ENCODE peak calls at places on chromosomes 16 and 17, in seven cellular contexts. O is H9, S is IMR-90, H is H1, G is mesendoderm, M is neuronal stem cell, E is trophoblast cell. Y is an unnamed sample.

GRCh38 chr16:87713469-87714229 is 52.1 kb downstream of the KLHDC4 start:
- DNase-seq in O (no peak), S (no peak), H (no peak), G (no peak), M (no peak), E (no peak), Y (no peak)

GRCh38 chr17:74361613-74362391 is at the start of gene BTBD17:
- DNase-seq in O (peak; percentile 95), S (no peak), H (no peak), G (peak; percentile 32), M (peak; percentile 91), E (peak; percentile 22), Y (no peak)

GRCh38 chr16:74748042-74748709 is 26.4 kb downstream of the FA2H start:
- DNase-seq in O (no peak), S (no peak), H (no peak), G (no peak), M (no peak), E (no peak), Y (no peak)

GRCh38 chr17:45394913-45395568 is 37.6 kb downstream of the ARHGAP27 start:
- DNase-seq in O (peak; percentile 95), S (peak; percentile 90), H (peak; percentile 72), G (peak; percentile 95), M (peak; percentile 78), E (peak; percentile 65), Y (peak; percentile 81)

GRCh38 chr17:429589-429988 is 77.0 kb upstream of the RPH3AL start:
- DNase-seq in O (no peak), S (no peak), H (no peak), G (no peak), M (no peak), E (no peak), Y (no peak)

GRCh38 chr17:2101448-2102257 is 46.8 kb downstream of the HIC1 start:
- DNase-seq in O (no peak), S (no peak), H (no peak), G (no peak), M (no peak), E (no peak), Y (no peak)

GRCh38 chr17:3773511-3773910 is 27.5 kb downstream of the ITGAE start:
- DNase-seq in O (no peak), S (peak; percentile 74), H (no peak), G (peak; percentile 41), M (no peak), E (no peak), Y (peak; percentile 49)

GRCh38 chr16:87918866-87919680 is 17.3 kb downstream of the CA5A start:
- DNase-seq in O (no peak), S (no peak), H (no peak), G (no peak), M (no peak), E (no peak), Y (no peak)

GRCh38 chr16:12287796-12288536 is 311.4 kb downstream of the SNX29 start:
- DNase-seq in O (no peak), S (no peak), H (no peak), G (no peak), M (no peak), E (no peak), Y (no peak)

GRCh38 chr17:8056232-8056975 is 17.5 kb downstream of the ALOX15B start:
- DNase-seq in O (no peak), S (peak; percentile 71), H (no peak), G (no peak), M (no peak), E (peak; percentile 44), Y (peak; percentile 95)

GRCh38 chr16:35752012-35752772 is 2292.8 kb downstream of the TP53TG3F start:
- DNase-seq in O (no peak), S (no peak), H (no peak), G (no peak), M (no peak), E (no peak), Y (no peak)

GRCh38 chr17:3904486-3904885 is 11.6 kb upstream of the CAMKK1 start:
- DNase-seq in O (no peak), S (no peak), H (no peak), G (no peak), M (no peak), E (no peak), Y (no peak)

GRCh38 chr17:5702951-5703510 is 118.7 kb upstream of the NLRP1 start:
- DNase-seq in O (peak; percentile 36), S (no peak), H (no peak), G (peak; percentile 80), M (no peak), E (no peak), Y (no peak)

GRCh38 chr16:12311309-12311708 is 334.8 kb downstream of the SNX29 start:
- DNase-seq in O (peak; percentile 77), S (no peak), H (peak; percentile 23), G (peak; percentile 73), M (no peak), E (no peak), Y (no peak)

GRCh38 chr17:80441133-80441578 is 26.2 kb downstream of the ENDOV start:
- DNase-seq in O (peak; percentile 88), S (peak; percentile 36), H (no peak), G (peak; percentile 73), M (peak; percentile 77), E (peak; percentile 69), Y (peak; percentile 64)

GRCh38 chr17:59804910-59805381 is 87.8 kb downstream of the TUBD1 start:
- DNase-seq in O (no peak), S (no peak), H (no peak), G (no peak), M (peak; percentile 14), E (peak; percentile 25), Y (no peak)

GRCh38 chr17:48871551-48872351 is 20.8 kb upstream of the ATP5MC1 start:
- DNase-seq in O (no peak), S (no peak), H (no peak), G (no peak), M (no peak), E (no peak), Y (peak; percentile 67)

GRCh38 chr16:774086-775001 is 13.8 kb downstream of the MSLN start:
- DNase-seq in O (no peak), S (no peak), H (no peak), G (no peak), M (no peak), E (no peak), Y (no peak)

GRCh38 chr17:15782809-15783208 is 50.7 kb downstream of the TBC1D26 start:
- DNase-seq in O (no peak), S (no peak), H (no peak), G (no peak), M (no peak), E (peak; percentile 15), Y (no peak)

GRCh38 chr17:50201226-50201854 is at the start of gene COL1A1:
- DNase-seq in O (peak; percentile 74), S (peak; percentile 90), H (no peak), G (peak; percentile 21), M (no peak), E (no peak), Y (peak; percentile 88)

GRCh38 chr16:15055141-15056053 is 477 bp downstream of the NTAN1 start:
- DNase-seq in O (no peak), S (peak; percentile 23), H (no peak), G (peak; percentile 71), M (no peak), E (peak; percentile 33), Y (peak; percentile 56)

GRCh38 chr16:84461504-84462295 is 42.8 kb downstream of the MEAK7 start:
- DNase-seq in O (peak; percentile 26), S (no peak), H (no peak), G (no peak), M (no peak), E (no peak), Y (no peak)

GRCh38 chr16:84234656-84235285 is 5.0 kb downstream of the KCNG4 start:
- DNase-seq in O (no peak), S (no peak), H (no peak), G (no peak), M (no peak), E (no peak), Y (peak; percentile 15)

GRCh38 chr17:81027038-81027437 is 7.9 kb upstream of the BAIAP2 start:
- DNase-seq in O (no peak), S (no peak), H (no peak), G (no peak), M (no peak), E (no peak), Y (no peak)

GRCh38 chr17:28745052-28745776 is 1.4 kb downstream of the TRAF4 start:
- DNase-seq in O (peak; percentile 77), S (peak; percentile 47), H (no peak), G (peak; percentile 87), M (peak; percentile 62), E (peak; percentile 54), Y (peak; percentile 61)

GRCh38 chr17:68679882-68680281 is 78.7 kb upstream of the FAM20A start:
- DNase-seq in O (no peak), S (no peak), H (no peak), G (no peak), M (no peak), E (no peak), Y (no peak)

GRCh38 chr16:58226790-58227189 is 28.9 kb upstream of the CSNK2A2 start:
- DNase-seq in O (no peak), S (no peak), H (no peak), G (no peak), M (no peak), E (no peak), Y (no peak)

DNA sequence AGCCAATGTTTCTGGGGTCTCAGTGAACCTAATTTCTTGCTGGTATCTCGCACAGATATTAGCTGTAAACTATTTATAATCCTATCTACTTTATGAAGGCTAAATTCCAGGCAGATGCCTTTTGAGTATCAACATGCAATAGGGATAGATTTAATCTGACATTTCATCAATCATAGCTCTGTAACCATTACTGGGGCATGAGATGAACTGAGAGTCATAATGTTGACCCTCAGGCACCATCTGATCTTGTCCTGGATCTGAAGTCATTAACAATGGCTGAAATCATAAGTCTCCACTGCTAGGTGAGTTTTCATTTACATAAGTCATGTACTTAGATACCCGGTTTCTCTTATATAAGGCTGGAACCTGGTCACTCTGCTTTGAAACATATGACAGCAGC is 3.6 kb downstream of the PMFBP1 start:
- DNase-seq in O (no peak), S (no peak), H (no peak), G (no peak), M (no peak), E (peak; percentile 10), Y (no peak)
- H2BK5ac ChIP-seq in O (no peak overlapping the region), S (no peak overlapping the region), H (no peak overlapping the region), G (no peak overlapping the region), M (no peak overlapping the region), E (no peak overlapping the region), Y (no peak overlapping the region)

GRCh38 chr16:28604186-28604565 is 5.7 kb downstream of the SULT1A1 start:
- DNase-seq in O (no peak), S (no peak), H (no peak), G (no peak), M (no peak), E (no peak), Y (no peak)
- H2BK5ac ChIP-seq in O (no peak overlapping the region), S (no peak overlapping the region), H (no peak overlapping the region), G (no peak overlapping the region), M (no peak overlapping the region), E (no peak overlapping the region), Y (no peak overlapping the region)

DNA sequence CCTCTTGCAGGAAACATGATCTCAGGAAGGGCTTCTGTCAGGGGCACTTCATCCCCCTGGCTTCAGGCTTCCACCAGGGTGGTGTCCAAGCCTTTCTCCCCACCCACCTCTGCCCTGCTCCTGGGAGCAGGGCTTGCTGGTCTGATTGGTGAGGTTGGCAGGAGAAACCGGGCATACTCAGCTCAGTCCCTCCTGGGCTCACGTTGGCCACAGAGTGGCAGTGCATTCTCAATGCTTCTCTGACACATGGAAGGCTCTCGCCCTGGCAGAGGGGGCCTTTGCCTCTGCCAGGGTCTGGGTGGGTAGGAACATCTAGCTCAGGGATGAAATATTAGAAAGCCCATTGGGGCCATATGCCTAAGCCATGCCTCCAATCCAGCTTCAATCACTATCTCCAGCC is 142.8 kb downstream of the AXIN2 start:
- DNase-seq in O (no peak), S (no peak), H (no peak), G (no peak), M (no peak), E (no peak), Y (no peak)
- H2BK5ac ChIP-seq in O (no peak overlapping the region), S (no peak overlapping the region), H (no peak overlapping the region), G (no peak overlapping the region), M (no peak overlapping the region), E (no peak overlapping the region), Y (no peak overlapping the region)

GRCh38 chr17:41627316-41628072 is 3.1 kb upstream of the KRT17 start:
- DNase-seq in O (peak; percentile 73), S (no peak), H (no peak), G (no peak), M (no peak), E (no peak), Y (no peak)
- H2BK5ac ChIP-seq in O (no peak overlapping the region), S (no peak overlapping the region), H (no peak overlapping the region), G (no peak overlapping the region), M (peak overlapping the region; percentile 24), E (no peak overlapping the region), Y (no peak overlapping the region)

Y was measured in mesenchymal stem cell.